ENCODE peak calls at places on chromosome 19, in ten cellular contexts. One of them, this sample, is unnamed. For H3K9me3, the result is how much of the 10 kb centered on the place peaks cover.

GRCh38 chr19:3176715-3177501 is 1.7 kb upstream of the S1PR4 start:
- DNase-seq in CD8-positive, alpha-beta memory T cell: peak
- DNase-seq in aorta: peak
- DNase-seq in psoas muscle: no peak
- DNase-seq in naive thymus-derived CD4-positive, alpha-beta T cell: no peak
- DNase-seq in spleen: peak
- DNase-seq in right atrium auricular region: no peak
- DNase-seq in effector memory CD4-positive, alpha-beta T cell: peak
- DNase-seq in CD8-positive, alpha-beta T cell: peak
- DNase-seq in gastrocnemius medialis: no peak
- DNase-seq in this sample: peak

GRCh38 chr19:45969676-45970075 is 4.0 kb downstream of the NOVA2 start:
- DNase-seq in gastrocnemius medialis: no peak
- DNase-seq in CD8-positive, alpha-beta memory T cell: no peak
- DNase-seq in spleen: no peak
- DNase-seq in CD8-positive, alpha-beta T cell: no peak
- DNase-seq in naive thymus-derived CD4-positive, alpha-beta T cell: no peak
- DNase-seq in psoas muscle: no peak
- DNase-seq in right atrium auricular region: no peak
- DNase-seq in effector memory CD4-positive, alpha-beta T cell: no peak
- DNase-seq in aorta: no peak
- DNase-seq in this sample: no peak

GRCh38 chr19:38304866-38305429 is 897 bp downstream of the C19orf33 start:
- DNase-seq in CD8-positive, alpha-beta T cell: no peak
- DNase-seq in aorta: no peak
- DNase-seq in psoas muscle: no peak
- DNase-seq in CD8-positive, alpha-beta memory T cell: no peak
- DNase-seq in effector memory CD4-positive, alpha-beta T cell: no peak
- DNase-seq in naive thymus-derived CD4-positive, alpha-beta T cell: no peak
- DNase-seq in right atrium auricular region: no peak
- DNase-seq in spleen: peak
- DNase-seq in gastrocnemius medialis: no peak
- DNase-seq in this sample: no peak

GRCh38 chr19:12802267-12803106 is 618 bp downstream of the THSD8 start:
- DNase-seq in right atrium auricular region: no peak
- DNase-seq in aorta: no peak
- DNase-seq in gastrocnemius medialis: no peak
- DNase-seq in effector memory CD4-positive, alpha-beta T cell: no peak
- DNase-seq in spleen: no peak
- DNase-seq in naive thymus-derived CD4-positive, alpha-beta T cell: no peak
- DNase-seq in CD8-positive, alpha-beta T cell: no peak
- DNase-seq in psoas muscle: peak
- DNase-seq in CD8-positive, alpha-beta memory T cell: no peak
- DNase-seq in this sample: no peak

GRCh38 chr19:55251296-55252081 is 7.3 kb downstream of the PPP6R1 start:
- DNase-seq in psoas muscle: no peak
- DNase-seq in effector memory CD4-positive, alpha-beta T cell: peak
- DNase-seq in CD8-positive, alpha-beta T cell: no peak
- DNase-seq in gastrocnemius medialis: no peak
- DNase-seq in right atrium auricular region: no peak
- DNase-seq in CD8-positive, alpha-beta memory T cell: no peak
- DNase-seq in spleen: peak
- DNase-seq in aorta: no peak
- DNase-seq in naive thymus-derived CD4-positive, alpha-beta T cell: no peak
- DNase-seq in this sample: no peak

GRCh38 chr19:45100797-45101196 is 7.8 kb downstream of the PPP1R37 start:
- DNase-seq in CD8-positive, alpha-beta T cell: no peak
- DNase-seq in psoas muscle: no peak
- DNase-seq in spleen: no peak
- DNase-seq in naive thymus-derived CD4-positive, alpha-beta T cell: no peak
- DNase-seq in effector memory CD4-positive, alpha-beta T cell: no peak
- DNase-seq in CD8-positive, alpha-beta memory T cell: no peak
- DNase-seq in aorta: no peak
- DNase-seq in right atrium auricular region: no peak
- DNase-seq in gastrocnemius medialis: no peak
- DNase-seq in this sample: no peak

GRCh38 chr19:3450796-3451411 is 29.4 kb downstream of the SMIM24 start:
- DNase-seq in aorta: peak
- DNase-seq in spleen: no peak
- DNase-seq in gastrocnemius medialis: peak
- DNase-seq in CD8-positive, alpha-beta memory T cell: no peak
- DNase-seq in CD8-positive, alpha-beta T cell: no peak
- DNase-seq in right atrium auricular region: peak
- DNase-seq in naive thymus-derived CD4-positive, alpha-beta T cell: no peak
- DNase-seq in psoas muscle: peak
- DNase-seq in effector memory CD4-positive, alpha-beta T cell: no peak
- DNase-seq in this sample: no peak

GRCh38 chr19:2542341-2543069 is 66.6 kb downstream of the GADD45B start:
- DNase-seq in CD8-positive, alpha-beta T cell: no peak
- DNase-seq in CD8-positive, alpha-beta memory T cell: no peak
- DNase-seq in right atrium auricular region: no peak
- DNase-seq in gastrocnemius medialis: no peak
- DNase-seq in effector memory CD4-positive, alpha-beta T cell: no peak
- DNase-seq in naive thymus-derived CD4-positive, alpha-beta T cell: no peak
- DNase-seq in spleen: peak
- DNase-seq in aorta: peak
- DNase-seq in psoas muscle: no peak
- DNase-seq in this sample: no peak

GRCh38 chr19:11355160-11356073 is at the start of gene PLPPR2:
- DNase-seq in psoas muscle: peak
- DNase-seq in CD8-positive, alpha-beta memory T cell: peak
- DNase-seq in effector memory CD4-positive, alpha-beta T cell: peak
- DNase-seq in naive thymus-derived CD4-positive, alpha-beta T cell: peak
- DNase-seq in spleen: peak
- DNase-seq in right atrium auricular region: peak
- DNase-seq in aorta: peak
- DNase-seq in gastrocnemius medialis: peak
- DNase-seq in CD8-positive, alpha-beta T cell: peak
- DNase-seq in this sample: peak

GRCh38 chr19:35355851-35356460 is 2.3 kb upstream of the FFAR3 start:
- DNase-seq in CD8-positive, alpha-beta memory T cell: no peak
- DNase-seq in CD8-positive, alpha-beta T cell: no peak
- DNase-seq in aorta: no peak
- DNase-seq in gastrocnemius medialis: no peak
- DNase-seq in effector memory CD4-positive, alpha-beta T cell: no peak
- DNase-seq in psoas muscle: no peak
- DNase-seq in right atrium auricular region: no peak
- DNase-seq in naive thymus-derived CD4-positive, alpha-beta T cell: no peak
- DNase-seq in spleen: peak
- DNase-seq in this sample: no peak

GRCh38 chr19:45779231-45780145 is 2.8 kb downstream of the DMPK start:
- DNase-seq in spleen: peak
- DNase-seq in right atrium auricular region: peak
- DNase-seq in effector memory CD4-positive, alpha-beta T cell: peak
- DNase-seq in naive thymus-derived CD4-positive, alpha-beta T cell: peak
- DNase-seq in CD8-positive, alpha-beta memory T cell: peak
- DNase-seq in aorta: peak
- DNase-seq in psoas muscle: peak
- DNase-seq in CD8-positive, alpha-beta T cell: peak
- DNase-seq in gastrocnemius medialis: no peak
- DNase-seq in this sample: peak

GRCh38 chr19:17448190-17448967 is at the start of gene TMEM221:
- DNase-seq in spleen: peak
- DNase-seq in effector memory CD4-positive, alpha-beta T cell: peak
- DNase-seq in CD8-positive, alpha-beta T cell: peak
- DNase-seq in CD8-positive, alpha-beta memory T cell: peak
- DNase-seq in naive thymus-derived CD4-positive, alpha-beta T cell: peak
- DNase-seq in psoas muscle: peak
- DNase-seq in aorta: peak
- DNase-seq in gastrocnemius medialis: no peak
- DNase-seq in right atrium auricular region: peak
- DNase-seq in this sample: peak

GRCh38 chr19:11347546-11347945 is 1.2 kb downstream of the CCDC159 start:
- DNase-seq in right atrium auricular region: no peak
- DNase-seq in CD8-positive, alpha-beta T cell: no peak
- DNase-seq in aorta: no peak
- DNase-seq in gastrocnemius medialis: no peak
- DNase-seq in CD8-positive, alpha-beta memory T cell: no peak
- DNase-seq in effector memory CD4-positive, alpha-beta T cell: no peak
- DNase-seq in spleen: no peak
- DNase-seq in psoas muscle: no peak
- DNase-seq in naive thymus-derived CD4-positive, alpha-beta T cell: no peak
- DNase-seq in this sample: no peak

GRCh38 chr19:13665125-13665903 is 99.0 kb upstream of the MRI1 start:
- DNase-seq in CD8-positive, alpha-beta memory T cell: no peak
- DNase-seq in gastrocnemius medialis: no peak
- DNase-seq in aorta: no peak
- DNase-seq in right atrium auricular region: no peak
- DNase-seq in effector memory CD4-positive, alpha-beta T cell: no peak
- DNase-seq in naive thymus-derived CD4-positive, alpha-beta T cell: no peak
- DNase-seq in psoas muscle: no peak
- DNase-seq in spleen: no peak
- DNase-seq in CD8-positive, alpha-beta T cell: no peak
- DNase-seq in this sample: no peak

GRCh38 chr19:34316741-34317241 is 48.2 kb upstream of the GPI start:
- DNase-seq in spleen: no peak
- DNase-seq in CD8-positive, alpha-beta memory T cell: no peak
- DNase-seq in aorta: no peak
- DNase-seq in CD8-positive, alpha-beta T cell: no peak
- DNase-seq in psoas muscle: no peak
- DNase-seq in naive thymus-derived CD4-positive, alpha-beta T cell: no peak
- DNase-seq in effector memory CD4-positive, alpha-beta T cell: no peak
- DNase-seq in right atrium auricular region: no peak
- DNase-seq in gastrocnemius medialis: no peak
- DNase-seq in this sample: no peak

GRCh38 chr19:47247308-47247990 is 8.9 kb upstream of the CCDC9 start:
- DNase-seq in CD8-positive, alpha-beta memory T cell: peak
- DNase-seq in psoas muscle: peak
- DNase-seq in effector memory CD4-positive, alpha-beta T cell: no peak
- DNase-seq in naive thymus-derived CD4-positive, alpha-beta T cell: peak
- DNase-seq in aorta: peak
- DNase-seq in gastrocnemius medialis: peak
- DNase-seq in right atrium auricular region: peak
- DNase-seq in CD8-positive, alpha-beta T cell: peak
- DNase-seq in spleen: peak
- DNase-seq in this sample: peak

GRCh38 chr19:10726268-10726667 is 8.4 kb downstream of the DNM2 start:
- DNase-seq in aorta: no peak
- DNase-seq in spleen: no peak
- DNase-seq in right atrium auricular region: no peak
- DNase-seq in CD8-positive, alpha-beta T cell: no peak
- DNase-seq in CD8-positive, alpha-beta memory T cell: no peak
- DNase-seq in psoas muscle: no peak
- DNase-seq in effector memory CD4-positive, alpha-beta T cell: no peak
- DNase-seq in gastrocnemius medialis: no peak
- DNase-seq in naive thymus-derived CD4-positive, alpha-beta T cell: no peak
- DNase-seq in this sample: no peak

GRCh38 chr19:30309983-30310805 is 62.0 kb upstream of the ZNF536 start:
- DNase-seq in effector memory CD4-positive, alpha-beta T cell: no peak
- DNase-seq in psoas muscle: no peak
- DNase-seq in CD8-positive, alpha-beta T cell: no peak
- DNase-seq in spleen: no peak
- DNase-seq in naive thymus-derived CD4-positive, alpha-beta T cell: no peak
- DNase-seq in CD8-positive, alpha-beta memory T cell: no peak
- DNase-seq in gastrocnemius medialis: no peak
- DNase-seq in right atrium auricular region: no peak
- DNase-seq in aorta: no peak
- DNase-seq in this sample: no peak

GRCh38 chr19:52946322-52947310 is 16.1 kb downstream of the ZNF816 start:
- DNase-seq in CD8-positive, alpha-beta T cell: no peak
- DNase-seq in psoas muscle: peak
- DNase-seq in right atrium auricular region: no peak
- DNase-seq in gastrocnemius medialis: no peak
- DNase-seq in effector memory CD4-positive, alpha-beta T cell: no peak
- DNase-seq in naive thymus-derived CD4-positive, alpha-beta T cell: no peak
- DNase-seq in aorta: peak
- DNase-seq in CD8-positive, alpha-beta memory T cell: no peak
- DNase-seq in spleen: no peak
- DNase-seq in this sample: no peak
- H3K9me3 ChIP-seq in CD8-positive, alpha-beta T cell: under half
- H3K9me3 ChIP-seq in psoas muscle: half or more
- H3K9me3 ChIP-seq in right atrium auricular region: under half
- H3K9me3 ChIP-seq in gastrocnemius medialis: under half
- H3K9me3 ChIP-seq in effector memory CD4-positive, alpha-beta T cell: half or more
- H3K9me3 ChIP-seq in naive thymus-derived CD4-positive, alpha-beta T cell: under half
- H3K9me3 ChIP-seq in aorta: under half
- H3K9me3 ChIP-seq in CD8-positive, alpha-beta memory T cell: under half
- H3K9me3 ChIP-seq in spleen: half or more
- H3K9me3 ChIP-seq in this sample: under half

GRCh38 chr19:18866800-18867123 is 29.2 kb downstream of the CERS1 start:
- DNase-seq in naive thymus-derived CD4-positive, alpha-beta T cell: no peak
- DNase-seq in CD8-positive, alpha-beta memory T cell: no peak
- DNase-seq in psoas muscle: peak
- DNase-seq in right atrium auricular region: no peak
- DNase-seq in CD8-positive, alpha-beta T cell: no peak
- DNase-seq in spleen: no peak
- DNase-seq in gastrocnemius medialis: no peak
- DNase-seq in aorta: no peak
- DNase-seq in effector memory CD4-positive, alpha-beta T cell: no peak
- DNase-seq in this sample: no peak
- H3K9me3 ChIP-seq in naive thymus-derived CD4-positive, alpha-beta T cell: under half
- H3K9me3 ChIP-seq in CD8-positive, alpha-beta memory T cell: under half
- H3K9me3 ChIP-seq in psoas muscle: under half
- H3K9me3 ChIP-seq in right atrium auricular region: under half
- H3K9me3 ChIP-seq in CD8-positive, alpha-beta T cell: under half
- H3K9me3 ChIP-seq in spleen: under half
- H3K9me3 ChIP-seq in gastrocnemius medialis: under half
- H3K9me3 ChIP-seq in aorta: under half
- H3K9me3 ChIP-seq in effector memory CD4-positive, alpha-beta T cell: under half
- H3K9me3 ChIP-seq in this sample: under half

DNA sequence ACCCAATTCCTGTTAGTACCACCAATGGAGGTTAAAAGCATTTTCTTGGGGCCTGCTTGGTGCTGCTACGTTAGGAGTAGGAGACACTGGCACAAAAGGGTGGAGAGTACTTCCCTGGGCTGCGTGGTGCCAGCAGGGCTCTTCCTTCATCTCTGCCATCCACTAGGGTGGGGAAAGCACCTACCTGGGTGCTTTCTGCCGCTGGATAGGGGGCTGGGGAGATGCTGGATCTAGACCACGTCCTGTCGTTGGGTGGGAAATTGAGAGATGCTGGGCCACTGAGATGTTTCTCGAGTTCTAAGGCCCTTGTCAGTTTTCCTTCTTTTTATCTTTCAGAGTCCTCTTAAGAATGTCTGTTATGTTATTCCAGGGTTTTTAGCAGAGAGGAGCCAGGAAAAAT is 6.7 kb upstream of the FCGBP start:
- DNase-seq in spleen: no peak
- DNase-seq in CD8-positive, alpha-beta T cell: no peak
- DNase-seq in effector memory CD4-positive, alpha-beta T cell: peak
- DNase-seq in gastrocnemius medialis: no peak
- DNase-seq in right atrium auricular region: no peak
- DNase-seq in aorta: no peak
- DNase-seq in naive thymus-derived CD4-positive, alpha-beta T cell: no peak
- DNase-seq in CD8-positive, alpha-beta memory T cell: peak
- DNase-seq in psoas muscle: no peak
- DNase-seq in this sample: no peak
- H3K9me3 ChIP-seq in spleen: under half
- H3K9me3 ChIP-seq in CD8-positive, alpha-beta T cell: under half
- H3K9me3 ChIP-seq in effector memory CD4-positive, alpha-beta T cell: under half
- H3K9me3 ChIP-seq in gastrocnemius medialis: under half
- H3K9me3 ChIP-seq in right atrium auricular region: under half
- H3K9me3 ChIP-seq in aorta: under half
- H3K9me3 ChIP-seq in naive thymus-derived CD4-positive, alpha-beta T cell: under half
- H3K9me3 ChIP-seq in CD8-positive, alpha-beta memory T cell: under half
- H3K9me3 ChIP-seq in psoas muscle: under half
- H3K9me3 ChIP-seq in this sample: under half

DNA sequence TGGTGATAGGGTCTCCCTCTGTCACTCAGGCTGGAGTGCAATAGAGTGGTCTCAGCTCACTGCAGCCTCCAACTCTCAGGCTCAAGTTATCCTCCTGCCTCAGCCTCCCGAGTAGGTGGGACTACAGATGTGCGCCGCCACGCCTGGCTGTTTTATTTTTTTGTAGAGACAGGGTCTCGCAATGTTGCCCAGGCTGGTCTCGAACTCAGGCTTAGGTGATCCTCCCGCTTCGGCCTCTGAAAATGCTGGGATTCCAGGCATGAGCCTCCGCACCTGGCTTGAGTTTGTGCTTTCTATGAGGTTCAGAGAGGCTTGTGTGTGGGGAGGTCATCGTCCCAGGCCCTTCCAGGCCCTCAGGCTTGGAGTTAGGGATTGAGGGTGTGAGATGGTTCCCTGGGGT is 39.2 kb upstream of the TNFAIP8L1 start:
- DNase-seq in CD8-positive, alpha-beta memory T cell: no peak
- DNase-seq in aorta: no peak
- DNase-seq in CD8-positive, alpha-beta T cell: no peak
- DNase-seq in gastrocnemius medialis: no peak
- DNase-seq in effector memory CD4-positive, alpha-beta T cell: no peak
- DNase-seq in naive thymus-derived CD4-positive, alpha-beta T cell: no peak
- DNase-seq in right atrium auricular region: no peak
- DNase-seq in psoas muscle: no peak
- DNase-seq in spleen: no peak
- DNase-seq in this sample: no peak
- H3K9me3 ChIP-seq in CD8-positive, alpha-beta memory T cell: under half
- H3K9me3 ChIP-seq in aorta: under half
- H3K9me3 ChIP-seq in CD8-positive, alpha-beta T cell: under half
- H3K9me3 ChIP-seq in gastrocnemius medialis: under half
- H3K9me3 ChIP-seq in effector memory CD4-positive, alpha-beta T cell: under half
- H3K9me3 ChIP-seq in naive thymus-derived CD4-positive, alpha-beta T cell: under half
- H3K9me3 ChIP-seq in right atrium auricular region: under half
- H3K9me3 ChIP-seq in psoas muscle: under half
- H3K9me3 ChIP-seq in spleen: under half
- H3K9me3 ChIP-seq in this sample: under half